ENCODE peak calls at places on chromosomes 12 and 14, in five cellular contexts. One of them, this sample, is unnamed.

GRCh38 chr14:94631050-94631449 is 18.9 kb downstream of the SERPINA3 start:
- DNase-seq in ELR: no peak
- DNase-seq in SHP77 treated with DMSO at 0.1 percent for 48 hours: no peak
- DNase-seq in EL: no peak
- DNase-seq in right lobe of liver: no peak
- DNase-seq in this sample: no peak

GRCh38 chr12:59444932-59445331 is 150.9 kb upstream of the SLC16A7 start:
- DNase-seq in ELR: peak; percentile 36
- DNase-seq in SHP77 treated with DMSO at 0.1 percent for 48 hours: no peak
- DNase-seq in EL: peak; percentile 26
- DNase-seq in right lobe of liver: no peak
- DNase-seq in this sample: peak; percentile 6

GRCh38 chr14:51293926-51294290 is 53.9 kb downstream of the TMX1 start:
- DNase-seq in SHP77 treated with DMSO at 0.1 percent for 48 hours: no peak
- DNase-seq in right lobe of liver: no peak
- DNase-seq in ELR: no peak
- DNase-seq in EL: no peak
- DNase-seq in this sample: no peak

GRCh38 chr12:44794867-44795266 is 81.2 kb downstream of the NELL2 start:
- DNase-seq in ELR: no peak
- DNase-seq in right lobe of liver: no peak
- DNase-seq in SHP77 treated with DMSO at 0.1 percent for 48 hours: no peak
- DNase-seq in EL: no peak
- DNase-seq in this sample: no peak

GRCh38 chr14:57319636-57320035 is 50.9 kb downstream of the AP5M1 start:
- DNase-seq in SHP77 treated with DMSO at 0.1 percent for 48 hours: no peak
- DNase-seq in right lobe of liver: no peak
- DNase-seq in EL: no peak
- DNase-seq in ELR: no peak
- DNase-seq in this sample: no peak

GRCh38 chr12:121490401-121491257 is 90.2 kb downstream of the KDM2B start:
- DNase-seq in EL: no peak
- DNase-seq in SHP77 treated with DMSO at 0.1 percent for 48 hours: no peak
- DNase-seq in ELR: no peak
- DNase-seq in right lobe of liver: no peak
- DNase-seq in this sample: no peak

GRCh38 chr14:89507926-89508460 is 91.0 kb upstream of the FOXN3 start:
- DNase-seq in ELR: peak; percentile 77
- DNase-seq in SHP77 treated with DMSO at 0.1 percent for 48 hours: no peak
- DNase-seq in right lobe of liver: no peak
- DNase-seq in EL: peak; percentile 66
- DNase-seq in this sample: no peak

GRCh38 chr12:52836042-52836466 is 1.9 kb upstream of the KRT79 start:
- DNase-seq in SHP77 treated with DMSO at 0.1 percent for 48 hours: no peak
- DNase-seq in right lobe of liver: no peak
- DNase-seq in EL: peak; percentile 75
- DNase-seq in ELR: peak; percentile 89
- DNase-seq in this sample: no peak

GRCh38 chr12:21800011-21800410 is 25.5 kb upstream of the KCNJ8 start:
- DNase-seq in EL: no peak
- DNase-seq in SHP77 treated with DMSO at 0.1 percent for 48 hours: no peak
- DNase-seq in ELR: no peak
- DNase-seq in right lobe of liver: no peak
- DNase-seq in this sample: no peak

GRCh38 chr12:55767156-55767555 is 24.2 kb downstream of the GDF11 start:
- DNase-seq in SHP77 treated with DMSO at 0.1 percent for 48 hours: no peak
- DNase-seq in ELR: no peak
- DNase-seq in right lobe of liver: no peak
- DNase-seq in EL: no peak
- DNase-seq in this sample: no peak

GRCh38 chr14:49853572-49854375 is 1.2 kb upstream of the NEMF start:
- DNase-seq in SHP77 treated with DMSO at 0.1 percent for 48 hours: peak; percentile 83
- DNase-seq in ELR: peak; percentile 89
- DNase-seq in EL: peak; percentile 79
- DNase-seq in right lobe of liver: peak; percentile 72
- DNase-seq in this sample: peak; percentile 58

GRCh38 chr14:64536488-64537245 is 3.9 kb upstream of the HSPA2 start:
- DNase-seq in EL: peak; percentile 32
- DNase-seq in ELR: no peak
- DNase-seq in right lobe of liver: no peak
- DNase-seq in SHP77 treated with DMSO at 0.1 percent for 48 hours: no peak
- DNase-seq in this sample: no peak

GRCh38 chr12:56581418-56582145 is 48.5 kb downstream of the BAZ2A start:
- DNase-seq in ELR: peak; percentile 89
- DNase-seq in EL: peak; percentile 55
- DNase-seq in right lobe of liver: no peak
- DNase-seq in SHP77 treated with DMSO at 0.1 percent for 48 hours: no peak
- DNase-seq in this sample: peak; percentile 12

GRCh38 chr14:103259801-103260628 is 74.0 kb upstream of the EIF5 start:
- DNase-seq in ELR: no peak
- DNase-seq in right lobe of liver: peak; percentile 45
- DNase-seq in EL: no peak
- DNase-seq in SHP77 treated with DMSO at 0.1 percent for 48 hours: no peak
- DNase-seq in this sample: no peak

GRCh38 chr12:7923241-7924236 is 12.4 kb downstream of the SLC2A3 start:
- DNase-seq in EL: no peak
- DNase-seq in ELR: no peak
- DNase-seq in right lobe of liver: no peak
- DNase-seq in SHP77 treated with DMSO at 0.1 percent for 48 hours: no peak
- DNase-seq in this sample: no peak

GRCh38 chr12:28223853-28224252 is 33.6 kb downstream of the CCDC91 start:
- DNase-seq in ELR: no peak
- DNase-seq in right lobe of liver: no peak
- DNase-seq in SHP77 treated with DMSO at 0.1 percent for 48 hours: no peak
- DNase-seq in EL: no peak
- DNase-seq in this sample: no peak

GRCh38 chr12:15971211-15971610 is 60.1 kb downstream of the DERA start:
- DNase-seq in ELR: no peak
- DNase-seq in EL: no peak
- DNase-seq in right lobe of liver: no peak
- DNase-seq in SHP77 treated with DMSO at 0.1 percent for 48 hours: no peak
- DNase-seq in this sample: no peak

GRCh38 chr12:53292441-53292840 is 2.9 kb upstream of the PFDN5 start:
- DNase-seq in right lobe of liver: no peak
- DNase-seq in EL: no peak
- DNase-seq in ELR: no peak
- DNase-seq in SHP77 treated with DMSO at 0.1 percent for 48 hours: no peak
- DNase-seq in this sample: no peak

GRCh38 chr14:104741803-104742251 is 11.1 kb upstream of the SIVA1 start:
- DNase-seq in EL: no peak
- DNase-seq in SHP77 treated with DMSO at 0.1 percent for 48 hours: no peak
- DNase-seq in ELR: no peak
- DNase-seq in right lobe of liver: peak; percentile 21
- DNase-seq in this sample: no peak

GRCh38 chr12:49974231-49974675 is 1.5 kb downstream of the AQP6 start:
- DNase-seq in ELR: peak; percentile 63
- DNase-seq in SHP77 treated with DMSO at 0.1 percent for 48 hours: peak; percentile 15
- DNase-seq in right lobe of liver: peak; percentile 77
- DNase-seq in EL: peak; percentile 56
- DNase-seq in this sample: no peak

GRCh38 chr12:78229491-78230209 is 399.0 kb downstream of the NAV3 start:
- DNase-seq in EL: peak; percentile 56
- DNase-seq in right lobe of liver: no peak
- DNase-seq in ELR: peak; percentile 72
- DNase-seq in SHP77 treated with DMSO at 0.1 percent for 48 hours: no peak
- DNase-seq in this sample: no peak

GRCh38 chr12:66025477-66025876 is 105.1 kb downstream of the LLPH start:
- DNase-seq in SHP77 treated with DMSO at 0.1 percent for 48 hours: no peak
- DNase-seq in EL: no peak
- DNase-seq in right lobe of liver: no peak
- DNase-seq in ELR: no peak
- DNase-seq in this sample: no peak

GRCh38 chr14:22039938-22040780 is 366.5 kb upstream of the OR4E1 start:
- DNase-seq in SHP77 treated with DMSO at 0.1 percent for 48 hours: no peak
- DNase-seq in EL: no peak
- DNase-seq in ELR: peak; percentile 2
- DNase-seq in right lobe of liver: no peak
- DNase-seq in this sample: peak; percentile 49

GRCh38 chr12:118356809-118357326 is 15.8 kb downstream of the TAOK3 start:
- DNase-seq in SHP77 treated with DMSO at 0.1 percent for 48 hours: no peak
- DNase-seq in ELR: peak; percentile 81
- DNase-seq in right lobe of liver: no peak
- DNase-seq in EL: peak; percentile 78
- DNase-seq in this sample: no peak

GRCh38 chr14:32225378-32225920 is 22.4 kb upstream of the RNU6-8 start:
- DNase-seq in EL: no peak
- DNase-seq in ELR: no peak
- DNase-seq in SHP77 treated with DMSO at 0.1 percent for 48 hours: no peak
- DNase-seq in right lobe of liver: no peak
- DNase-seq in this sample: no peak

GRCh38 chr12:78096909-78097597 is 266.4 kb downstream of the NAV3 start:
- DNase-seq in EL: peak; percentile 25
- DNase-seq in SHP77 treated with DMSO at 0.1 percent for 48 hours: peak; percentile 42
- DNase-seq in ELR: peak; percentile 12
- DNase-seq in right lobe of liver: no peak
- DNase-seq in this sample: no peak

GRCh38 chr12:130031571-130032189 is 127.9 kb upstream of the TMEM132D start:
- DNase-seq in EL: peak; percentile 2
- DNase-seq in SHP77 treated with DMSO at 0.1 percent for 48 hours: peak; percentile 13
- DNase-seq in right lobe of liver: peak; percentile 55
- DNase-seq in ELR: peak; percentile 31
- DNase-seq in this sample: peak; percentile 28

GRCh38 chr14:59215353-59215752 is 26.9 kb downstream of the DAAM1 start:
- DNase-seq in SHP77 treated with DMSO at 0.1 percent for 48 hours: peak; percentile 37
- DNase-seq in ELR: no peak
- DNase-seq in right lobe of liver: peak; percentile 76
- DNase-seq in EL: no peak
- DNase-seq in this sample: no peak

GRCh38 chr12:110365743-110366473 is 37.6 kb downstream of the ANAPC7 start:
- DNase-seq in EL: no peak
- DNase-seq in ELR: no peak
- DNase-seq in right lobe of liver: no peak
- DNase-seq in SHP77 treated with DMSO at 0.1 percent for 48 hours: no peak
- DNase-seq in this sample: no peak

GRCh38 chr14:86944434-86944833 is 1048.5 kb downstream of the GALC start:
- DNase-seq in EL: no peak
- DNase-seq in ELR: no peak
- DNase-seq in SHP77 treated with DMSO at 0.1 percent for 48 hours: no peak
- DNase-seq in right lobe of liver: no peak
- DNase-seq in this sample: no peak

GRCh38 chr14:66359500-66359899 is 126.7 kb upstream of the CCDC196 start:
- DNase-seq in ELR: peak; percentile 71
- DNase-seq in SHP77 treated with DMSO at 0.1 percent for 48 hours: peak; percentile 14
- DNase-seq in EL: peak; percentile 61
- DNase-seq in right lobe of liver: no peak
- DNase-seq in this sample: no peak

GRCh38 chr14:100622234-100622633 is 35.0 kb upstream of the BEGAIN start:
- DNase-seq in right lobe of liver: peak; percentile 17
- DNase-seq in EL: no peak
- DNase-seq in SHP77 treated with DMSO at 0.1 percent for 48 hours: no peak
- DNase-seq in ELR: no peak
- DNase-seq in this sample: no peak